ENCODE peak calls at places on chromosome 16, in four cellular contexts. C is mammary epithelial cell; D is activated T-helper 1 cell treated with anti-CD3 and anti-CD28 coated beads, Interleukin-12 subunit alpha, Interleukin-12 subunit beta, Interleukin-2, Interleukin-4 antibody, amounts not matched to agents 30 ng/mL and 10 ng/mL and 1 ng/mL, durations not matched to agents 14 hours and 24 hours and 36 hours; K is NCI-H524. N is an unnamed sample.

GRCh38 chr16:81097230-81097629 is 1.0 kb upstream of the GCSH start:
- DNase-seq in C (no peak), D (no peak), K (no peak), N (no peak)

GRCh38 chr16:71746442-71747046 is 22.0 kb upstream of the PHLPP2 start:
- DNase-seq in C (peak), D (no peak), K (no peak), N (peak)

GRCh38 chr16:12551946-12552345 is 251.7 kb downstream of the CPPED1 start:
- DNase-seq in C (no peak), D (no peak), K (no peak), N (peak)

GRCh38 chr16:46729326-46729995 is 18.7 kb downstream of the MYLK3 start:
- DNase-seq in C (no peak), D (no peak), K (no peak), N (no peak)

GRCh38 chr16:75086281-75086680 is 30.3 kb downstream of the LDHD start:
- DNase-seq in C (peak), D (no peak), K (no peak), N (no peak)

GRCh38 chr16:79278506-79278905 is 322.0 kb downstream of the MAF start:
- DNase-seq in C (no peak), D (peak), K (no peak), N (no peak)

GRCh38 chr16:31333686-31334649 is 21.0 kb upstream of the ITGAX start:
- DNase-seq in C (peak), D (no peak), K (no peak), N (peak)

GRCh38 chr16:72783716-72784320 is 264.1 kb downstream of the ZFHX3 start:
- DNase-seq in C (no peak), D (no peak), K (no peak), N (no peak)

GRCh38 chr16:4661661-4662060 is 31.7 kb upstream of the NUDT16L1 start:
- DNase-seq in C (peak), D (no peak), K (no peak), N (no peak)

GRCh38 chr16:2990891-2991290 is 10.6 kb upstream of the PKMYT1 start:
- DNase-seq in C (no peak), D (no peak), K (no peak), N (no peak)

N was measured in NCI-H82.